ENCODE peak calls at places on chromosomes 12 and 14, in seven cellular contexts. J is psoas muscle, K is astrocyte of the cerebellum, T is cardiac fibroblast, H is tibial nerve, G is GM23338, M is IMR-90. C is an unnamed sample.

GRCh38 chr14:31090872-31091764 is 64.9 kb upstream of the STRN3 start:
- DNase-seq in K (peak; percentile 42), H (no peak), M (peak; percentile 97), J (no peak), G (no peak), T (peak; percentile 97), C (peak; percentile 86)

GRCh38 chr14:58501214-58501816 is 73.8 kb downstream of the KIAA0586 start:
- DNase-seq in H (no peak), K (peak; percentile 72), G (peak; percentile 81), J (no peak), T (peak; percentile 89), M (peak; percentile 88), C (no peak)

GRCh38 chr12:121918679-121919038 is 267 bp downstream of the CFAP251 start:
- DNase-seq in M (no peak), K (no peak), G (peak; percentile 58), T (no peak), J (no peak), H (no peak), C (no peak)

GRCh38 chr14:49880267-49881064 is 12.4 kb upstream of the ARF6 start:
- DNase-seq in T (no peak), K (no peak), J (no peak), G (no peak), H (no peak), M (no peak), C (no peak)

GRCh38 chr12:125528300-125528699 is 463.1 kb downstream of the AACS start:
- DNase-seq in J (no peak), H (no peak), T (no peak), M (no peak), G (no peak), K (no peak), C (no peak)

GRCh38 chr12:94731733-94732360 is 81.5 kb upstream of the TMCC3 start:
- DNase-seq in G (no peak), K (no peak), T (no peak), J (no peak), M (no peak), H (no peak), C (no peak)

GRCh38 chr14:100955201-100955600 is 51.7 kb upstream of the RTL1 start:
- DNase-seq in K (peak; percentile 5), M (peak; percentile 77), J (no peak), G (no peak), T (peak; percentile 61), H (no peak), C (no peak)

GRCh38 chr12:52805000-52805399 is 8.9 kb downstream of the KRT4 start:
- DNase-seq in J (no peak), G (peak; percentile 80), H (no peak), M (no peak), K (no peak), T (no peak), C (no peak)

GRCh38 chr12:93569301-93569655 is 3.2 kb upstream of the SOCS2 start:
- DNase-seq in H (no peak), T (no peak), M (no peak), G (no peak), K (no peak), J (no peak), C (no peak)

GRCh38 chr12:53182836-53183235 is 2.1 kb upstream of the CSAD start:
- DNase-seq in J (no peak), K (no peak), M (no peak), G (no peak), T (no peak), H (no peak), C (no peak)

GRCh38 chr14:61644185-61644584 is 51.1 kb upstream of the HIF1A start:
- DNase-seq in T (no peak), K (no peak), G (no peak), M (no peak), H (no peak), J (no peak), C (no peak)

GRCh38 chr12:57864382-57864781 is 17.9 kb upstream of the CTDSP2 start:
- DNase-seq in K (no peak), M (no peak), T (peak; percentile 22), G (peak; percentile 66), H (no peak), J (peak; percentile 35), C (no peak)

GRCh38 chr12:47311011-47311410 is 231.3 kb upstream of the AMIGO2 start:
- DNase-seq in J (no peak), M (no peak), G (no peak), T (no peak), K (no peak), H (no peak), C (no peak)

GRCh38 chr12:47237751-47238211 is 158.0 kb upstream of the AMIGO2 start:
- DNase-seq in G (no peak), J (no peak), K (no peak), T (peak; percentile 51), M (peak; percentile 7), H (no peak), C (no peak)

GRCh38 chr14:64645220-64645891 is 58.9 kb upstream of the PLEKHG3 start:
- DNase-seq in H (no peak), K (peak; percentile 90), T (peak; percentile 77), J (no peak), M (peak; percentile 97), G (peak; percentile 97), C (no peak)

GRCh38 chr14:26866741-26867140 is 268.9 kb upstream of the NOVA1 start:
- DNase-seq in J (no peak), T (no peak), G (no peak), K (no peak), M (no peak), H (no peak), C (no peak)

GRCh38 chr14:72892103-72892878 is 1.6 kb downstream of the DPF3 start:
- DNase-seq in M (peak; percentile 43), H (no peak), G (peak; percentile 71), K (no peak), T (peak; percentile 48), J (no peak), C (no peak)

GRCh38 chr12:13101854-13102375 is 1.6 kb downstream of the GSG1 start:
- DNase-seq in G (no peak), H (no peak), K (no peak), T (peak; percentile 66), J (no peak), M (peak; percentile 46), C (peak; percentile 71)

GRCh38 chr14:93655078-93655750 is 133.1 kb downstream of the PRIMA1 start:
- DNase-seq in H (no peak), K (peak; percentile 45), T (peak; percentile 56), J (no peak), G (peak; percentile 97), M (peak; percentile 35), C (no peak)

GRCh38 chr14:93657875-93658274 is 130.4 kb downstream of the PRIMA1 start:
- DNase-seq in H (no peak), J (no peak), M (no peak), G (no peak), T (no peak), K (no peak), C (no peak)

GRCh38 chr14:93648440-93649168 is 139.7 kb downstream of the PRIMA1 start:
- DNase-seq in G (peak; percentile 77), H (no peak), M (no peak), T (no peak), K (no peak), J (no peak), C (no peak)

GRCh38 chr14:93654599-93654998 is 133.7 kb downstream of the PRIMA1 start:
- DNase-seq in T (no peak), K (no peak), J (no peak), M (no peak), G (peak; percentile 23), H (no peak), C (no peak)
- TF ChIP-seq CTCF in T (no peak), K (no peak), J (no peak), M (no peak), G (no peak), H (no peak), C (no peak)

DNA sequence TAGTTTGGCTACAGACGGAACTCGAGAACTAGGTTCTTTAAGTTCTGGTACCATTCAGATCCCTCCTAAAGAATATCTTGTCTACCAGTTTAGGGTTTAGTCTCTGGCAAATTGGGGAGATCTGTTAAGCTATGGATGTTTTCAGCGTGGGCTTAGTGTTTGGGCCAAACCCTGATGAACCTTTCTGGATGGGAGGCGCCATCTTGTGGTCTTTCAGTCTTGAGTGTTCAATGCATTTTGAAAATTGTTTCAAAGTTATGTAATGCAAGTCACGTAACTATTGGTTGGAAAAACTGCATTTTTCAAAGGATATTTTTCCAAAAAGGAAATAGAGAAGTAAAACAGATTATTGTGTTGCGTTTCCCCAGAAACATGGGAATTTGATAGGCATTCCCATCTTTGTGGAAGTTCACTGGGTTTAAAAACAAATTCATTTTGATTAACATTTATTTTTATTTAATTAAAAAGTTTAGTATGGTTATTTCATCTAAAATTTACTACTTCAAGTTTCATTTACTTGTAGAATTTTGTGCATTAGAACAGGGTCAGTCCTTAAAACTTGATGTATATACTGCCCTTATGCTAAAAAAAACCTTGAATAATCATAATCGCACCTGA is 169.0 kb downstream of the PRIMA1 start:
- DNase-seq in J (no peak), T (peak; percentile 61), H (no peak), G (peak; percentile 78), M (peak; percentile 50), K (peak; percentile 36), C (no peak)
- TF ChIP-seq CTCF in J (peak; percentile 42), T (peak; percentile 37), H (peak; percentile 49), G (peak; percentile 86), M (peak; percentile 58), K (peak; percentile 65), C (peak; percentile 68)

DNA sequence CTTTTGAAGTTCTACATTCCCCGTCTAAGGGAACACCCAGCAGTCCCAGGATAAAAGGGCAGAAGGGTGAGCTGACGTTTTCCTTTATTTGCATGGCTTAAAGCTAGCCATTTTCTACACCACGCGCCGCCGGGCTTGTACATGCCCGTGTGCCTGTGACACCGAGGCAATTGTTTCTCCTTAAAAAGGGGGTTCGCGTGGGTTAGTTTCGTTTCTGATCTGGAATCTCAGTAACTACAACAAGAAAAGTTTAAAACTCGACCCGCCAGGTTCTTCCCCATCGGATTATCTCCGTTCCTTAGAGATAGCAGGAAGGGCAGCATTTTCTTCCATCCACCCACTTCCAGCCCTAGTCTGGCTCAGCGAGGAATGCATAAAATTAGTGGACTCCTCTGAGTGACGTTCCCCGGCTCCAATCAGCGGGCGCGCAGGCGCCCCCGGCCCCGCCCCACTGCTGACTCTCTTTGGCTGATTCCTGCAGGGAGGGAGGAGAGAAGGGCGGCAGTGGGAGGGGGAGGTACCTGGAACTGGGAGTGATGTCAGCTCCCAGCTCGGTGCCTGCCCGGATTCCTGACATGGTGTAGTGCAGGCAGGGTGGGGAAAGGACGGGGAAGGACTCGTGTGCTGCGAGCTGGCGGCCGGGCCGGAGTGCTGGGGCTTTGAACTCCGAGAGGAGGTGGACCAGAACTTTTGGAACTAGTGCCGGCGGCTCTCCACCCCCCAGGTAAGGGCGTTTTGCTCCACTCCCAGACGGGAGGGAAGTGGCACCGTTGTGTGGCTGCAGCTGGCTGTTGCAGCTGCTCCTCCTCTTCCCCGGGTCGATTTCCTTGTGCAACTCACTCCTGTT is at the start of gene PPFIBP1:
- DNase-seq in G (peak; percentile 98), M (peak; percentile 97), K (peak; percentile 95), H (peak; percentile 99), J (peak; percentile 99), T (peak; percentile 99), C (peak; percentile 93)
- TF ChIP-seq CTCF in G (no peak), M (peak; percentile 24), K (peak; percentile 40), H (no peak), J (peak; percentile 32), T (peak; percentile 49), C (no peak)

GRCh38 chr12:51000245-51000644 is 25.9 kb downstream of the SLC11A2 start:
- DNase-seq in T (peak; percentile 51), K (peak; percentile 16), M (peak; percentile 83), H (no peak), G (no peak), J (no peak), C (no peak)
- TF ChIP-seq CTCF in T (no peak), K (no peak), M (no peak), H (no peak), G (no peak), J (no peak), C (no peak)

C was measured in CD14-positive monocyte.